ENCODE peak calls at places on chromosome 11, in four cellular contexts. G is fibroblast of pulmonary artery, Z is kidney epithelial cell, Y is AG04450. A is an unnamed sample.

GRCh38 chr11:118998822-118999221 is 884 bp downstream of the CENATAC start:
- DNase-seq in G (peak), Z (peak), Y (peak), A (peak)

GRCh38 chr11:35362571-35362980 is 56.8 kb downstream of the SLC1A2 start:
- DNase-seq in G (no peak), Z (no peak), Y (no peak), A (peak)

GRCh38 chr11:65927904-65928397 is 8.7 kb downstream of the DRAP1 start:
- DNase-seq in G (no peak), Z (no peak), Y (no peak), A (no peak)

GRCh38 chr11:79430280-79430679 is 10.6 kb downstream of the TENM4 start:
- DNase-seq in G (no peak), Z (no peak), Y (no peak), A (no peak)

GRCh38 chr11:59551651-59552521 is 40.5 kb downstream of the OR4D9 start:
- DNase-seq in G (peak), Z (no peak), Y (no peak), A (peak)

GRCh38 chr11:111526501-111526900 is 11.9 kb downstream of the HOATZ start:
- DNase-seq in G (peak), Z (peak), Y (no peak), A (no peak)

GRCh38 chr11:13942908-13943505 is 19.5 kb upstream of the SPON1 start:
- DNase-seq in G (peak), Z (no peak), Y (no peak), A (no peak)

GRCh38 chr11:96318850-96319249 is 24.1 kb downstream of the MAML2 start:
- DNase-seq in G (no peak), Z (no peak), Y (no peak), A (no peak)

GRCh38 chr11:86212212-86212611 is 32.3 kb upstream of the EED start:
- DNase-seq in G (no peak), Z (no peak), Y (no peak), A (no peak)

GRCh38 chr11:112318193-112318592 is 57.5 kb upstream of the PLET1 start:
- DNase-seq in G (peak), Z (no peak), Y (peak), A (peak)

GRCh38 chr11:24064309-24064903 is 432.4 kb upstream of the LUZP2 start:
- DNase-seq in G (no peak), Z (no peak), Y (no peak), A (no peak)

GRCh38 chr11:111586305-111586915 is 15.8 kb upstream of the SIK2 start:
- DNase-seq in G (peak), Z (no peak), Y (no peak), A (no peak)

GRCh38 chr11:68138256-68138655 is 17.1 kb upstream of the CHKA start:
- DNase-seq in G (no peak), Z (no peak), Y (no peak), A (no peak)

GRCh38 chr11:3037041-3037944 is 19.9 kb downstream of the CARS1 start:
- DNase-seq in G (peak), Z (no peak), Y (peak), A (no peak)

GRCh38 chr11:104529213-104529612 is 365.3 kb upstream of the PDGFD start:
- DNase-seq in G (peak), Z (no peak), Y (no peak), A (no peak)

GRCh38 chr11:64566042-64566914 is 24.7 kb upstream of the SLC22A12 start:
- DNase-seq in G (peak), Z (peak), Y (peak), A (peak)

GRCh38 chr11:118623291-118623655 is 15.9 kb downstream of the PHLDB1 start:
- DNase-seq in G (peak), Z (no peak), Y (no peak), A (no peak)

GRCh38 chr11:69860796-69861445 is 41.7 kb upstream of the FGF3 start:
- DNase-seq in G (no peak), Z (no peak), Y (no peak), A (no peak)

GRCh38 chr11:88414981-88415391 is 77.5 kb upstream of the CTSC start:
- DNase-seq in G (peak), Z (no peak), Y (no peak), A (no peak)

GRCh38 chr11:43643898-43644625 is 36.5 kb upstream of the HSD17B12 start:
- DNase-seq in G (peak), Z (peak), Y (peak), A (peak)

GRCh38 chr11:9264381-9265210 is 554 bp downstream of the DENND5A start:
- DNase-seq in G (peak), Z (no peak), Y (no peak), A (no peak)

GRCh38 chr11:107496011-107496410 is 38.4 kb upstream of the CWF19L2 start:
- DNase-seq in G (peak), Z (peak), Y (peak), A (peak)

GRCh38 chr11:120134106-120134930 is 3.6 kb downstream of the TRIM29 start:
- DNase-seq in G (no peak), Z (no peak), Y (no peak), A (no peak)

GRCh38 chr11:57414612-57415212 is 12.2 kb downstream of the SLC43A3 start:
- DNase-seq in G (no peak), Z (no peak), Y (no peak), A (no peak)

GRCh38 chr11:10318527-10318802 is 13.6 kb downstream of the ADM start:
- DNase-seq in G (no peak), Z (no peak), Y (no peak), A (no peak)

GRCh38 chr11:70095541-70096252 is 17.6 kb downstream of the ANO1 start:
- DNase-seq in G (no peak), Z (no peak), Y (no peak), A (no peak)

GRCh38 chr11:65435330-65435931 is 12.8 kb downstream of the NEAT1 start:
- DNase-seq in G (peak), Z (no peak), Y (no peak), A (no peak)

GRCh38 chr11:7473702-7474101 is 11.6 kb upstream of the OLFML1 start:
- DNase-seq in G (no peak), Z (no peak), Y (no peak), A (no peak)

GRCh38 chr11:27672836-27673464 is 27.3 kb downstream of the BDNF start:
- DNase-seq in G (peak), Z (no peak), Y (no peak), A (no peak)

GRCh38 chr11:9096427-9096826 is 5.0 kb upstream of the SCUBE2 start:
- DNase-seq in G (no peak), Z (no peak), Y (no peak), A (no peak)

GRCh38 chr11:19779740-19780139 is 67.1 kb downstream of the NAV2 start:
- DNase-seq in G (no peak), Z (no peak), Y (no peak), A (no peak)

GRCh38 chr11:19777032-19777341 is 64.3 kb downstream of the NAV2 start:
- DNase-seq in G (no peak), Z (no peak), Y (no peak), A (no peak)

GRCh38 chr11:19775622-19776021 is 63.0 kb downstream of the NAV2 start:
- DNase-seq in G (no peak), Z (no peak), Y (no peak), A (no peak)

GRCh38 chr11:19774817-19775600 is 62.4 kb downstream of the NAV2 start:
- DNase-seq in G (no peak), Z (no peak), Y (no peak), A (no peak)

DNA sequence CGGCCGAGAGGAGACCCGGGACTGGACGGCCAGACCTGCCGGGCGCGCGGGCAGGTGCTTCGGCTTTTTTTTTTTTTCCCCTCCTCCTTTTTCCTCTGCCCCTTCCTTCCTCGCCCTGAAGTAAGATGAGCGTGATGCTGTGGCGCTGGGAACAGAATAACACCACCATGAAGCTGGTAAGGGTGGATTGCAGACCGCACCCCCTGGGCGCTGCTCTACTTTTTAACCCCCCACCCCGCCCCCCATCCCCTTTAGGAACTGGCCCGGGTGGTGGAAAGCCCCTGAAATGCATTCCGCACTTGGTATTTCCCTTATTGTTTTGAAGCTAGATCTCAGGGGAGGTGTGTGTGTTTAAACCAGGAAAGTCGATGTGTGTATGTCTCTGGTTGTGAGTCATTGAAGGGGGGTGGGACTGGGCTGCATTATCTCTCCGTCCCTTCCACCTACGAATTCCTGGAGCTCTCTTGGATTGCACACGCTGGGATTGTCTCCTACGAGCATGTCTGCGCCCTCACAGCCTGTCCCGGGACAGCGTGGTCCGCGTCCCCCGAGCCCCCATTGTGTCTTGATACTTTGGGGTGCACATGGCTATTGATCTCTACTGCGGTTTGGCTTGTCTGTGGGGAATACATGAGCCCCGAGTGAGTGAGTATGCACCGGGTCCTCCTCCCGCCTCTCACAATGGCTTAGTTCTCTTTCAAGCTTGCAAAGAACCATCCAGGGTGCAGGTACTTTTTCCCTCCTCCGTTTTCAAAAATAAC is 64.9 kb downstream of the NAV2 start:
- DNase-seq in G (peak), Z (peak), Y (peak), A (no peak)
- H3K4me3 ChIP-seq in G (peak), Z (peak), Y (peak), A (peak)

GRCh38 chr11:18171377-18172000 is 1.1 kb upstream of the MRGPRX4 start:
- DNase-seq in G (peak), Z (no peak), Y (no peak), A (peak)
- TF ChIP-seq CTCF in G (peak), Z (peak), Y (peak), A (peak)

GRCh38 chr11:313304-313786 is 495 bp upstream of the IFITM1 start:
- DNase-seq in G (no peak), Z (no peak), Y (no peak), A (no peak)
- H3K4me3 ChIP-seq in G (peak), Z (no peak), Y (no peak), A (peak)

DNA sequence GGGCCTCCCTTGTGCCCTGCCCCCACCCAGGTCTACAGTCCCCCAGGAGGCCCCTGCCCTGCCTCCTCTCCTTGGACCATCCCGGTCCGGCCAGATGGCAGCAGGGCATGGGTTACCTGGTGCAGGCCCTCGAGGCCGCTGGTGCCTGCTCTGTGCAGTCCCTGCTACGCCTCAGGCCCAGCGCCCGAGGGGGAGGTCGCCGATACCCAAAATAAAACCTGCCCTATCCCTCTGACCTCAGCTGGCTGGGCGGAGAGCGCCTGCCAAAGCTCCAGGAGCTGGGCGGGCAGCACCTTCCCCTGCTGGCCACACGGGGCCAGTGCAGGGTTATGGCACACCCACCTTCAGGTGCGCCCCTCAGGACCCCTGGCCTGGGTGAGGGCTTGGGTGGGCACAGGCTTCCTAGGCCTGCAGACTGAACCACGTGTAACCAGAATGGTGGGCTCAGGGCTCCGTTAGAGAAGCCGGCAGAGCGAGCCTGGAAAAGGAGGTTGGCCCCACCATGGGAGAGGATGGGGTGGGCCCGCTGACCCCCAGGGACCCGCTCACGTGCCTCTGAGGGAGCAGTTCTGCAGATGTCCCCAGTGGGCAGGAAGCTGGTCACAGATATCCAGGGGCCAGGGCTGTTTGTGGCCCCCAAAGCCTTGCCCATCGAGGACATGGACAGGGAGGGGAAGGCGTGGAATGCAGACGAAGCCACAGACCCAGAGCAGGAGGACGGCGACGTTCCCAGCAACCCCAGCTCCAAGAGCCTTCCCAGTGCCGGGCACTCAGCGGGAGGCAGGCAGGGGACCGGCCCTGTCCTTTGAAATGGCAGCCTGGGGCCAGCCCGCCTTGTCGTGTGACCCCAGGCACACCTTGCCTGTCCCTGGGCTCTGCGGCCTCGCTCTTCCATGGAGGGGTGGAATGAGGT is 1.7 kb upstream of the TNNT3 start:
- DNase-seq in G (no peak), Z (no peak), Y (no peak), A (no peak)
- TF ChIP-seq CTCF in G (peak), Z (peak), Y (peak), A (peak)

GRCh38 chr11:129636926-129637325 is 178.7 kb upstream of the TMEM45B start:
- DNase-seq in G (no peak), Z (no peak), Y (no peak), A (no peak)

GRCh38 chr11:129637983-129638776 is 177.5 kb upstream of the TMEM45B start:
- DNase-seq in G (no peak), Z (no peak), Y (no peak), A (no peak)

GRCh38 chr11:129639300-129639699 is 176.3 kb upstream of the TMEM45B start:
- DNase-seq in G (peak), Z (peak), Y (peak), A (peak)

GRCh38 chr11:129640671-129641070 is 175.0 kb upstream of the TMEM45B start:
- DNase-seq in G (no peak), Z (no peak), Y (no peak), A (no peak)

GRCh38 chr11:129637473-129637872 is 178.2 kb upstream of the TMEM45B start:
- DNase-seq in G (no peak), Z (no peak), Y (no peak), A (no peak)
- H3K4me3 ChIP-seq in G (no peak), Z (no peak), Y (no peak), A (no peak)

DNA sequence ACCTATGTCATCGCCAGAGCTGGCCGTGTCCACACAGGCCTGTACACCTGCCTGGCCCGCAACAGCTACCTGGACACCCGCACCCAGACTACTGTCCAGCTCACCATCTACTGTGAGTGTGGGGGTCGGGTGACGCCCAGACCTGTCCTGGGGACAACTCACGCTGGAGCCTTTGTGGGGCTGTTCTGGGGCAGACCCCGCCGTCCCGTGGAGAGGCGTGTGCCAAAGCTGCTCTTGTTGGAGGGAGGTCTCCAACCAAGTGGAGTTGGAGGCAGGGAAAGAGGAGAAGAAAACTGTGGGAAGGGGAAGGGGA is 4.3 kb downstream of the VSIG10L2 start:
- DNase-seq in G (no peak), Z (no peak), Y (no peak), A (no peak)
- TF ChIP-seq CTCF in G (no peak), Z (no peak), Y (no peak), A (no peak)